ENCODE peak calls at places on chromosomes 2 and 18, in seven cellular contexts. U, L, B, M, H, O and Z are unnamed samples.

GRCh38 chr2:217822296-217823252 is 180.2 kb downstream of the TNS1 start:
- DNase-seq in O (no peak), L (no peak), H (no peak), B (no peak), M (no peak), U (no peak), Z (no peak)

GRCh38 chr2:132621131-132621875 is 48.7 kb downstream of the LYPD1 start:
- DNase-seq in B (no peak), U (no peak), M (no peak), L (no peak), H (no peak), O (no peak), Z (no peak)

GRCh38 chr2:126614529-126615279 is 41.3 kb upstream of the GYPC start:
- DNase-seq in M (no peak), U (no peak), H (no peak), O (no peak), B (no peak), L (no peak), Z (no peak)

GRCh38 chr2:151087377-151087776 is 174.3 kb downstream of the RBM43 start:
- DNase-seq in M (no peak), O (no peak), L (no peak), B (no peak), H (no peak), U (no peak), Z (no peak)

GRCh38 chr2:123043458-123043857 is 981.6 kb upstream of the CNTNAP5 start:
- DNase-seq in U (no peak), O (no peak), L (no peak), B (no peak), H (no peak), M (no peak), Z (no peak)

GRCh38 chr2:116810071-116810470 is 1004.4 kb upstream of the DDX18 start:
- DNase-seq in H (no peak), M (no peak), L (no peak), O (no peak), U (no peak), B (no peak), Z (no peak)

GRCh38 chr2:174699993-174700766 is 64.1 kb downstream of the CHRNA1 start:
- DNase-seq in O (no peak), L (peak; percentile 19), M (peak; percentile 69), U (no peak), B (peak; percentile 40), H (peak; percentile 69), Z (no peak)

GRCh38 chr18:78728301-78729098 is 251.1 kb upstream of the SALL3 start:
- DNase-seq in U (no peak), B (no peak), M (no peak), H (no peak), L (no peak), O (no peak), Z (no peak)

GRCh38 chr2:172214252-172214651 is 111.6 kb upstream of the DLX2 start:
- DNase-seq in B (no peak), L (no peak), H (no peak), U (no peak), M (no peak), O (no peak), Z (no peak)

GRCh38 chr2:110216803-110217202 is 4.5 kb upstream of the MTLN start:
- DNase-seq in U (no peak), B (no peak), L (no peak), M (no peak), O (no peak), H (no peak), Z (no peak)

GRCh38 chr2:33158482-33159003 is 211.8 kb downstream of the LTBP1 start:
- DNase-seq in U (no peak), B (no peak), O (no peak), L (no peak), H (no peak), M (no peak), Z (no peak)

GRCh38 chr2:217437289-217437688 is 565.5 kb downstream of the TNS1 start:
- DNase-seq in U (no peak), B (no peak), O (no peak), H (no peak), L (no peak), M (no peak), Z (no peak)

GRCh38 chr2:223008162-223008561 is 43.8 kb upstream of the KCNE4 start:
- DNase-seq in U (no peak), M (no peak), H (no peak), O (no peak), B (no peak), L (no peak), Z (no peak)

GRCh38 chr2:46339676-46340459 is 42.7 kb downstream of the EPAS1 start:
- DNase-seq in L (no peak), M (peak; percentile 86), U (no peak), B (peak; percentile 47), H (peak; percentile 94), O (no peak), Z (no peak)

GRCh38 chr2:40448476-40449079 is 3.3 kb downstream of the SLC8A1 start:
- DNase-seq in U (no peak), O (no peak), L (no peak), B (peak; percentile 21), M (peak; percentile 60), H (no peak), Z (no peak)

GRCh38 chr2:239316562-239317465 is 84.0 kb downstream of the HDAC4 start:
- DNase-seq in L (no peak), B (no peak), M (no peak), O (no peak), U (no peak), H (peak; percentile 79), Z (peak; percentile 32)

GRCh38 chr2:108169982-108170625 is 69.7 kb upstream of the SULT1C3 start:
- DNase-seq in L (no peak), H (peak; percentile 10), O (no peak), B (peak; percentile 31), M (peak; percentile 9), U (no peak), Z (no peak)

GRCh38 chr2:8479298-8479697 is 202.6 kb upstream of the ID2 start:
- DNase-seq in M (peak; percentile 79), H (no peak), L (no peak), U (no peak), O (no peak), B (no peak), Z (no peak)

GRCh38 chr2:8472545-8473361 is 209.1 kb upstream of the ID2 start:
- DNase-seq in B (no peak), M (no peak), L (no peak), U (no peak), H (no peak), O (no peak), Z (no peak)

GRCh38 chr2:8477511-8478132 is 204.2 kb upstream of the ID2 start:
- DNase-seq in L (no peak), O (no peak), U (peak; percentile 95), B (no peak), H (no peak), M (no peak), Z (no peak)

GRCh38 chr2:8478133-8478793 is 203.6 kb upstream of the ID2 start:
- DNase-seq in O (no peak), L (no peak), U (no peak), M (no peak), B (no peak), H (no peak), Z (no peak)

DNA sequence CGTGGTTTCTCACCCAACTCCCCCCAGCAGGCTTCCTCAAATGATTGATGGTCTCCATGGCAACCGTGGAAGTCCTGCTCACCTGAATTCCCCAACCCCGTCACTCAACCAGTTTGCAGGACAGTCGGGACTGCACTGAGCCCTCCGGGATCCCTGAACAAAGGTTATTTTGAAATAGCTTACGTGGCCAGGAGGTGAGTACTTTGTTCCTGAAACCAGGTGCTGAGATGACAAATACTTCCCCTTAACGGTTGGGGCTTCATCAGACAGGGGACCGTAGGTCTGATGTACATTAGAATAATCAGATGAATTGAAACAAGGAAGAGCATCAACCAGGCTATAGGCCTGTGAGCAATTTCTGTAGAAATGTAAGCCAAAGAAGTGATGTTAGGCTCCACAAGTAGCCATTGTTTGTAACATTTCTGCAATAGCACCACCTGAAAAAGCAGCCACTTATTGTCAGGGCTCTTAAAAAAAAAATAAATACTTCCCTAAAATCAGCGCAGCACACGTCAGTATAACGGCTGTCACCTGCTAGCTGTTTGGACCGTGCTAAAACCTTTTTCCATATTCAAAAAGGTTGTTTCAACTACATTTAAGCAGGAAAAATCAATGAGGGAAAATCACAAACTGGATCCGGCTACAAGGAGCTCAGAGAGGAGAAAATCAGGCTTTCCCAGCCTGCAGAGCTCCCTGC is 206.4 kb upstream of the ID2 start:
- DNase-seq in M (no peak), U (peak; percentile 77), H (no peak), O (no peak), L (no peak), B (no peak), Z (no peak)
- TF ChIP-seq TAF1 in M (no peak), U (no peak), H (no peak), O (no peak), L (no peak), B (no peak), Z (no peak)

GRCh38 chr2:75064691-75065396 is 106.4 kb downstream of the POLE4 start:
- DNase-seq in U (no peak), L (peak; percentile 20), O (peak; percentile 28), M (peak; percentile 63), B (peak; percentile 32), H (peak; percentile 68), Z (peak; percentile 90)
- TF ChIP-seq TAF1 in U (no peak), L (no peak), O (no peak), M (no peak), B (no peak), H (no peak), Z (no peak)

GRCh38 chr2:27966466-27966865 is 75.9 kb downstream of the BABAM2 start:
- DNase-seq in O (no peak), B (no peak), L (no peak), U (no peak), M (peak; percentile 9), H (no peak), Z (no peak)
- TF ChIP-seq TAF1 in O (no peak), B (no peak), L (no peak), U (no peak), M (no peak), H (no peak), Z (no peak)

GRCh38 chr2:226983891-226984290 is 148.0 kb downstream of the RHBDD1 start:
- DNase-seq in B (no peak), U (no peak), H (no peak), L (no peak), M (no peak), O (no peak), Z (no peak)

GRCh38 chr2:226981731-226982373 is 146.0 kb downstream of the RHBDD1 start:
- DNase-seq in O (no peak), B (no peak), M (no peak), L (no peak), H (peak; percentile 48), U (no peak), Z (no peak)

GRCh38 chr2:226985227-226985946 is 149.5 kb downstream of the RHBDD1 start:
- DNase-seq in U (peak; percentile 43), H (peak; percentile 17), M (peak; percentile 53), L (no peak), B (peak; percentile 72), O (no peak), Z (no peak)

GRCh38 chr2:226979004-226979403 is 143.2 kb downstream of the RHBDD1 start:
- DNase-seq in B (no peak), U (no peak), H (peak; percentile 17), M (no peak), L (no peak), O (no peak), Z (no peak)

GRCh38 chr2:226984461-226985226 is 148.8 kb downstream of the RHBDD1 start:
- DNase-seq in B (no peak), L (no peak), U (peak; percentile 47), H (no peak), O (peak; percentile 27), M (no peak), Z (no peak)
- TF ChIP-seq TAF1 in B (no peak), L (peak; percentile 50), U (no peak), H (no peak), O (no peak), M (no peak), Z (no peak)